ENCODE peak calls at places on chromosomes 16 and 17, in eight cellular contexts. D is activated CD8-positive, alpha-beta T cell treated with anti-CD3 and anti-CD28 coated beads for 36 hours; C is iPS-NIHi11; F is HFF-Myc; T is mesothelial cell of epicardium; R is GM23338; E is NCI-H1048; H is pancreas. V is an unnamed sample.

GRCh38 chr16:78363843-78364242 is 264.4 kb downstream of the WWOX start:
- DNase-seq in H (no peak), C (no peak), F (no peak), R (peak; percentile 50), E (no peak), T (no peak), D (no peak), V (no peak)

GRCh38 chr16:86554917-86555762 is at the start of gene MTHFSD:
- DNase-seq in E (peak; percentile 61), H (peak; percentile 96), R (peak; percentile 93), T (peak; percentile 93), D (peak; percentile 92), F (peak; percentile 73), C (peak; percentile 98), V (peak; percentile 91)

GRCh38 chr16:84689126-84689525 is 10.7 kb upstream of the USP10 start:
- DNase-seq in F (peak; percentile 90), T (no peak), D (no peak), C (no peak), R (no peak), H (no peak), E (no peak), V (peak; percentile 85)

GRCh38 chr17:7841309-7841621 is 7.2 kb downstream of the KDM6B start:
- DNase-seq in D (no peak), T (no peak), F (no peak), E (no peak), R (no peak), H (no peak), C (no peak), V (no peak)

GRCh38 chr17:44076716-44077594 is 6.4 kb downstream of the G6PC3 start:
- DNase-seq in D (no peak), E (no peak), T (no peak), H (no peak), R (no peak), F (no peak), C (no peak), V (no peak)

GRCh38 chr16:21101631-21102420 is 48.8 kb downstream of the DNAH3 start:
- DNase-seq in C (peak; percentile 60), T (no peak), F (no peak), R (peak; percentile 64), H (no peak), E (no peak), D (peak; percentile 29), V (no peak)

GRCh38 chr16:81799138-81799504 is 20.0 kb downstream of the PLCG2 start:
- DNase-seq in F (no peak), E (no peak), H (no peak), T (no peak), R (no peak), C (no peak), D (no peak), V (no peak)

GRCh38 chr17:78803161-78803845 is 21.2 kb upstream of the CYTH1 start:
- DNase-seq in E (no peak), F (no peak), H (no peak), R (no peak), C (no peak), D (no peak), T (no peak), V (no peak)

GRCh38 chr16:56042416-56042815 is 148.9 kb upstream of the GNAO1 start:
- DNase-seq in C (no peak), T (no peak), H (no peak), F (no peak), D (no peak), R (no peak), E (no peak), V (no peak)

GRCh38 chr17:20262116-20262977 is 205.0 kb downstream of the LGALS9B start:
- DNase-seq in F (no peak), R (no peak), C (no peak), D (no peak), T (no peak), H (no peak), E (no peak), V (no peak)

GRCh38 chr16:66438536-66438935 is 11.4 kb downstream of the BEAN1 start:
- DNase-seq in E (no peak), T (no peak), C (no peak), D (no peak), H (no peak), F (no peak), R (no peak), V (no peak)

GRCh38 chr16:57042157-57043111 is 49.9 kb upstream of the CPNE2 start:
- DNase-seq in R (no peak), H (no peak), E (no peak), D (peak; percentile 95), F (no peak), C (no peak), T (no peak), V (peak; percentile 83)

GRCh38 chr16:79004281-79004680 is 596.3 kb downstream of the MAF start:
- DNase-seq in T (no peak), R (no peak), C (no peak), D (no peak), E (no peak), F (no peak), H (no peak), V (no peak)

GRCh38 chr17:72358465-72358864 is 237.6 kb downstream of the SOX9 start:
- DNase-seq in D (no peak), E (no peak), H (no peak), C (no peak), F (no peak), R (no peak), T (no peak), V (peak; percentile 96)

GRCh38 chr16:11250091-11250785 is 5.8 kb downstream of the SOCS1 start:
- DNase-seq in D (peak; percentile 42), F (no peak), H (no peak), T (no peak), C (peak; percentile 76), R (peak; percentile 73), E (no peak), V (peak; percentile 30)

GRCh38 chr16:58449768-58450167 is 50.2 kb upstream of the NDRG4 start:
- DNase-seq in C (no peak), D (no peak), H (no peak), F (no peak), R (no peak), T (no peak), E (no peak), V (no peak)

GRCh38 chr17:1643293-1643998 is 2.1 kb downstream of the SCARF1 start:
- DNase-seq in C (peak; percentile 89), F (no peak), T (peak; percentile 65), D (peak; percentile 67), H (peak; percentile 94), E (peak; percentile 67), R (peak; percentile 96), V (peak; percentile 66)

GRCh38 chr16:11978080-11978479 is 1.5 kb downstream of the SNX29 start:
- DNase-seq in R (no peak), C (no peak), E (no peak), T (no peak), H (no peak), F (no peak), D (no peak), V (no peak)

GRCh38 chr16:64654137-64654652 is 467.7 kb downstream of the CDH11 start:
- DNase-seq in E (no peak), C (no peak), T (no peak), H (no peak), F (peak; percentile 14), D (no peak), R (no peak), V (no peak)

GRCh38 chr16:67514382-67514828 is 14.2 kb upstream of the RIPOR1 start:
- DNase-seq in D (peak; percentile 96), R (peak; percentile 90), F (peak; percentile 72), H (peak; percentile 75), T (peak; percentile 70), E (peak; percentile 50), C (peak; percentile 50), V (peak; percentile 86)

GRCh38 chr17:30349252-30349651 is 15.4 kb upstream of the TMIGD1 start:
- DNase-seq in T (no peak), F (no peak), E (no peak), D (no peak), H (no peak), C (no peak), R (no peak), V (no peak)

GRCh38 chr17:65556014-65556909 is 5.2 kb downstream of the AXIN2 start:
- DNase-seq in H (peak; percentile 91), R (peak; percentile 94), E (peak; percentile 66), F (peak; percentile 63), D (peak; percentile 94), T (peak; percentile 94), C (peak; percentile 72), V (peak; percentile 66)

GRCh38 chr17:78130439-78131101 is at the start of gene TMC8:
- DNase-seq in R (no peak), E (no peak), D (peak; percentile 92), C (no peak), F (no peak), T (no peak), H (no peak), V (no peak)

GRCh38 chr16:27728691-27729090 is 178.7 kb downstream of the KATNIP start:
- DNase-seq in D (no peak), R (no peak), F (no peak), C (peak; percentile 61), E (no peak), T (no peak), H (no peak), V (peak; percentile 21)

GRCh38 chr16:57064995-57065394 is 27.4 kb upstream of the CPNE2 start:
- DNase-seq in T (no peak), R (no peak), H (no peak), C (no peak), D (no peak), F (no peak), E (no peak), V (no peak)

GRCh38 chr17:65323055-65323454 is 185.9 kb downstream of the RGS9 start:
- DNase-seq in D (no peak), E (no peak), F (no peak), R (peak; percentile 52), H (no peak), T (no peak), C (peak; percentile 24), V (no peak)

GRCh38 chr17:29565643-29566472 is 979 bp downstream of the ABHD15 start:
- DNase-seq in T (peak; percentile 49), C (peak; percentile 64), H (peak; percentile 57), D (peak; percentile 75), E (no peak), F (no peak), R (peak; percentile 82), V (peak; percentile 65)

GRCh38 chr17:81094224-81094743 is 59.3 kb downstream of the BAIAP2 start:
- DNase-seq in H (no peak), E (no peak), F (no peak), C (no peak), D (no peak), T (no peak), R (no peak), V (no peak)

V was measured in kidney tubule cell.